ENCODE peak calls at places on chromosomes 12 and 14, in six cellular contexts. A is RWPE1, B is transverse colon, S is A549, U is K562, R is iPS DF 6.9. H is an unnamed sample.

GRCh38 chr12:97151481-97151880 is 244.4 kb downstream of the NEDD1 start:
- DNase-seq in A (no peak), B (no peak), S (no peak), U (no peak), R (no peak), H (no peak)

GRCh38 chr12:65505321-65506121 is 227.0 kb downstream of the MSRB3 start:
- DNase-seq in A (no peak), B (no peak), S (no peak), U (no peak), R (no peak), H (no peak)

GRCh38 chr12:121227294-121227693 is 17.4 kb downstream of the P2RX4 start:
- DNase-seq in A (peak), B (peak), S (no peak), U (no peak), R (no peak), H (no peak)

GRCh38 chr12:19953734-19954133 is 414.6 kb upstream of the PDE3A start:
- DNase-seq in A (no peak), B (no peak), S (no peak), U (no peak), R (no peak), H (no peak)

GRCh38 chr12:6957741-6958608 is 6.8 kb downstream of the PTPN6 start:
- DNase-seq in A (no peak), B (no peak), S (no peak), U (no peak), R (no peak), H (no peak)

GRCh38 chr12:23760495-23760894 is 189.0 kb downstream of the SOX5 start:
- DNase-seq in A (no peak), B (no peak), S (no peak), U (no peak), R (no peak), H (no peak)

GRCh38 chr14:48970995-48971394 is 615.2 kb downstream of the RPS29 start:
- DNase-seq in A (no peak), B (no peak), S (no peak), U (no peak), R (no peak), H (no peak)

GRCh38 chr14:58133739-58134138 is 18.3 kb downstream of the ARMH4 start:
- DNase-seq in A (peak), B (no peak), S (no peak), U (no peak), R (no peak), H (no peak)

GRCh38 chr14:30698463-30698862 is 76.3 kb downstream of the SCFD1 start:
- DNase-seq in A (no peak), B (no peak), S (no peak), U (no peak), R (no peak), H (no peak)

GRCh38 chr12:26176725-26177124 is 18.6 kb upstream of the SSPN start:
- DNase-seq in A (no peak), B (no peak), S (no peak), U (no peak), R (no peak), H (no peak)

GRCh38 chr12:108839890-108840230 is 17.5 kb downstream of the SSH1 start:
- DNase-seq in A (no peak), B (no peak), S (no peak), U (no peak), R (no peak), H (no peak)

GRCh38 chr12:12194206-12194605 is 72.6 kb downstream of the LRP6 start:
- DNase-seq in A (peak), B (no peak), S (peak), U (no peak), R (no peak), H (no peak)

GRCh38 chr14:56195219-56195618 is 77.0 kb downstream of the PELI2 start:
- DNase-seq in A (no peak), B (no peak), S (no peak), U (no peak), R (no peak), H (no peak)

GRCh38 chr12:55425954-55426353 is at the start of gene OR6C76:
- DNase-seq in A (no peak), B (no peak), S (no peak), U (no peak), R (no peak), H (no peak)

GRCh38 chr14:50051706-50052105 is 64.7 kb downstream of the VCPKMT start:
- DNase-seq in A (no peak), B (no peak), S (no peak), U (no peak), R (no peak), H (no peak)

GRCh38 chr12:24838531-24838950 is 110.4 kb downstream of the BCAT1 start:
- DNase-seq in A (no peak), B (peak), S (no peak), U (no peak), R (no peak), H (no peak)

GRCh38 chr12:57896437-57897201 is 44.7 kb upstream of the ATP23 start:
- DNase-seq in A (peak), B (peak), S (peak), U (no peak), R (no peak), H (no peak)

GRCh38 chr14:70489579-70490175 is 37.7 kb downstream of the ADAM21 start:
- DNase-seq in A (no peak), B (no peak), S (no peak), U (no peak), R (no peak), H (no peak)

GRCh38 chr12:27422697-27423096 is 23.8 kb upstream of the SMCO2 start:
- DNase-seq in A (no peak), B (no peak), S (no peak), U (no peak), R (no peak), H (no peak)

GRCh38 chr12:45681469-45681868 is 48.0 kb upstream of the ARID2 start:
- DNase-seq in A (no peak), B (no peak), S (no peak), U (no peak), R (no peak), H (no peak)

GRCh38 chr14:97513891-97514290 is 716.7 kb downstream of the VRK1 start:
- DNase-seq in A (no peak), B (no peak), S (no peak), U (no peak), R (no peak), H (no peak)
- H3K27ac ChIP-seq in A (no peak), B (no peak), S (no peak), U (no peak), R (no peak), H (no peak)

GRCh38 chr14:75800792-75801191 is 139.7 kb downstream of the TTLL5 start:
- DNase-seq in A (no peak), B (no peak), S (no peak), U (no peak), R (peak), H (no peak)

GRCh38 chr14:75803768-75804167 is 142.7 kb downstream of the TTLL5 start:
- DNase-seq in A (no peak), B (no peak), S (no peak), U (no peak), R (no peak), H (no peak)

GRCh38 chr14:75806247-75806876 is 145.3 kb downstream of the TTLL5 start:
- DNase-seq in A (no peak), B (no peak), S (no peak), U (no peak), R (no peak), H (no peak)

GRCh38 chr14:75804570-75805275 is 143.7 kb downstream of the TTLL5 start:
- DNase-seq in A (no peak), B (no peak), S (no peak), U (no peak), R (no peak), H (no peak)

GRCh38 chr14:75805646-75806045 is 144.6 kb downstream of the TTLL5 start:
- DNase-seq in A (no peak), B (no peak), S (no peak), U (no peak), R (no peak), H (no peak)
- H3K27ac ChIP-seq in A (no peak), B (no peak), S (no peak), U (no peak), R (no peak), H (no peak)

GRCh38 chr14:86739761-86740160 is 1209.8 kb downstream of the FLRT2 start:
- DNase-seq in A (peak), B (no peak), S (no peak), U (no peak), R (no peak), H (no peak)
- H3K27ac ChIP-seq in A (no peak), B (no peak), S (no peak), U (no peak), R (no peak), H (no peak)

DNA sequence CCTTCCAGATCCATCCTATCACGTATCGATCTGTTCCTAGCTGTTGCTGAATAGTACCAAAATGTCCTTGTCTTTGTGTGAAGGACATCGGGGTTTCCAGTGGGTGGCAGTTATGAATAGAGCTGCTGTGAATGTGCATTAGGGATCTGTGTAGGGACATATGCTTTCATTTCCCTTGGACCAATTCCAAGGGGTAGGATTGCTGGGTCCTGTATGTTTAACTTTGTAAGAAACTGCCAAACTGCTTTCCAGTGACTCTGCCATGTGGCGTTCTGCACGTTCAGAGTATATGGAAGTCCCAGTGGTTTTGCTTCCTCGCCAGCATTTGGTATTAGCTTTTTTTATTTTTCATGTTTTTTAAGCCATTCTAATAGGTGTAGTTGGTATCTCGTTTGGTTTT is 28.6 kb downstream of the PACS2 start:
- DNase-seq in A (no peak), B (no peak), S (no peak), U (no peak), R (no peak), H (no peak)
- H3K27ac ChIP-seq in A (no peak), B (no peak), S (no peak), U (no peak), R (no peak), H (no peak)

H was measured in RWPE2.